ENCODE peak calls at places on chromosomes 16 and 17, in seven cellular contexts. One of them, this sample, is unnamed.
A peak's percentile ranks its signal among the peaks of the same experiment; 100 is the strongest.

GRCh38 chr16:50298075-50298460 is 31.7 kb downstream of the ADCY7 start:
- DNase-seq in left ventricle myocardium inferior: no peak
- DNase-seq in suprapubic skin: peak; percentile 33
- DNase-seq in endodermal cell: peak; percentile 39
- DNase-seq in DND-41: no peak
- DNase-seq in tibial nerve: no peak
- DNase-seq in OCI-LY7: no peak
- DNase-seq in this sample: no peak

GRCh38 chr16:67406628-67407027 is 9.6 kb downstream of the ZDHHC1 start:
- DNase-seq in left ventricle myocardium inferior: no peak
- DNase-seq in suprapubic skin: no peak
- DNase-seq in endodermal cell: no peak
- DNase-seq in DND-41: no peak
- DNase-seq in tibial nerve: peak; percentile 67
- DNase-seq in OCI-LY7: no peak
- DNase-seq in this sample: no peak

GRCh38 chr17:48910370-48910769 is 2.2 kb downstream of the UBE2Z start:
- DNase-seq in left ventricle myocardium inferior: no peak
- DNase-seq in suprapubic skin: no peak
- DNase-seq in endodermal cell: no peak
- DNase-seq in DND-41: no peak
- DNase-seq in tibial nerve: no peak
- DNase-seq in OCI-LY7: no peak
- DNase-seq in this sample: no peak

GRCh38 chr17:3740611-3741073 is 16.9 kb downstream of the HASPIN start:
- DNase-seq in left ventricle myocardium inferior: no peak
- DNase-seq in suprapubic skin: no peak
- DNase-seq in endodermal cell: peak; percentile 70
- DNase-seq in DND-41: peak; percentile 94
- DNase-seq in tibial nerve: no peak
- DNase-seq in OCI-LY7: no peak
- DNase-seq in this sample: no peak

GRCh38 chr16:1579214-1579613 is 32.7 kb downstream of the IFT140 start:
- DNase-seq in left ventricle myocardium inferior: no peak
- DNase-seq in suprapubic skin: no peak
- DNase-seq in endodermal cell: no peak
- DNase-seq in DND-41: no peak
- DNase-seq in tibial nerve: no peak
- DNase-seq in OCI-LY7: no peak
- DNase-seq in this sample: no peak

GRCh38 chr17:57984226-57984890 is 3.7 kb downstream of the VEZF1 start:
- DNase-seq in left ventricle myocardium inferior: no peak
- DNase-seq in suprapubic skin: no peak
- DNase-seq in endodermal cell: no peak
- DNase-seq in DND-41: no peak
- DNase-seq in tibial nerve: no peak
- DNase-seq in OCI-LY7: no peak
- DNase-seq in this sample: no peak

GRCh38 chr16:2585651-2586081 is 47.8 kb downstream of the PDPK1 start:
- DNase-seq in left ventricle myocardium inferior: no peak
- DNase-seq in suprapubic skin: no peak
- DNase-seq in endodermal cell: no peak
- DNase-seq in DND-41: no peak
- DNase-seq in tibial nerve: no peak
- DNase-seq in OCI-LY7: no peak
- DNase-seq in this sample: no peak

GRCh38 chr16:1823821-1824220 is 2.8 kb downstream of the HAGH start:
- DNase-seq in left ventricle myocardium inferior: peak; percentile 41
- DNase-seq in suprapubic skin: no peak
- DNase-seq in endodermal cell: peak; percentile 84
- DNase-seq in DND-41: peak; percentile 22
- DNase-seq in tibial nerve: no peak
- DNase-seq in OCI-LY7: peak; percentile 66
- DNase-seq in this sample: no peak

GRCh38 chr17:71709271-71709670 is 411.5 kb upstream of the SOX9 start:
- DNase-seq in left ventricle myocardium inferior: no peak
- DNase-seq in suprapubic skin: no peak
- DNase-seq in endodermal cell: no peak
- DNase-seq in DND-41: no peak
- DNase-seq in tibial nerve: no peak
- DNase-seq in OCI-LY7: no peak
- DNase-seq in this sample: no peak

GRCh38 chr17:48624544-48625501 is 1.3 kb downstream of the HOXB9 start:
- DNase-seq in left ventricle myocardium inferior: no peak
- DNase-seq in suprapubic skin: no peak
- DNase-seq in endodermal cell: peak; percentile 87
- DNase-seq in DND-41: no peak
- DNase-seq in tibial nerve: no peak
- DNase-seq in OCI-LY7: no peak
- DNase-seq in this sample: no peak

GRCh38 chr17:67431210-67432015 is 54.3 kb downstream of the PITPNC1 start:
- DNase-seq in left ventricle myocardium inferior: no peak
- DNase-seq in suprapubic skin: no peak
- DNase-seq in endodermal cell: no peak
- DNase-seq in DND-41: no peak
- DNase-seq in tibial nerve: no peak
- DNase-seq in OCI-LY7: no peak
- DNase-seq in this sample: no peak

GRCh38 chr17:83103938-83104311 is 24.5 kb downstream of the METRNL start:
- DNase-seq in left ventricle myocardium inferior: no peak
- DNase-seq in suprapubic skin: no peak
- DNase-seq in endodermal cell: no peak
- DNase-seq in DND-41: no peak
- DNase-seq in tibial nerve: no peak
- DNase-seq in OCI-LY7: no peak
- DNase-seq in this sample: no peak

GRCh38 chr16:81212830-81213465 is 25.5 kb upstream of the BCO1 start:
- DNase-seq in left ventricle myocardium inferior: no peak
- DNase-seq in suprapubic skin: no peak
- DNase-seq in endodermal cell: peak; percentile 63
- DNase-seq in DND-41: no peak
- DNase-seq in tibial nerve: no peak
- DNase-seq in OCI-LY7: no peak
- DNase-seq in this sample: no peak

GRCh38 chr17:37466471-37466870 is 23.2 kb upstream of the DUSP14 start:
- DNase-seq in left ventricle myocardium inferior: no peak
- DNase-seq in suprapubic skin: no peak
- DNase-seq in endodermal cell: no peak
- DNase-seq in DND-41: no peak
- DNase-seq in tibial nerve: no peak
- DNase-seq in OCI-LY7: no peak
- DNase-seq in this sample: no peak

GRCh38 chr16:89018605-89019158 is 41.7 kb upstream of the CBFA2T3 start:
- DNase-seq in left ventricle myocardium inferior: peak; percentile 7
- DNase-seq in suprapubic skin: no peak
- DNase-seq in endodermal cell: peak; percentile 43
- DNase-seq in DND-41: no peak
- DNase-seq in tibial nerve: no peak
- DNase-seq in OCI-LY7: no peak
- DNase-seq in this sample: no peak

GRCh38 chr16:48180868-48181480 is 25.2 kb upstream of the ABCC12 start:
- DNase-seq in left ventricle myocardium inferior: no peak
- DNase-seq in suprapubic skin: no peak
- DNase-seq in endodermal cell: no peak
- DNase-seq in DND-41: no peak
- DNase-seq in tibial nerve: no peak
- DNase-seq in OCI-LY7: no peak
- DNase-seq in this sample: no peak

GRCh38 chr17:57004944-57005579 is 27.1 kb downstream of the SCPEP1 start:
- DNase-seq in left ventricle myocardium inferior: no peak
- DNase-seq in suprapubic skin: no peak
- DNase-seq in endodermal cell: peak; percentile 67
- DNase-seq in DND-41: no peak
- DNase-seq in tibial nerve: no peak
- DNase-seq in OCI-LY7: peak; percentile 94
- DNase-seq in this sample: no peak

GRCh38 chr17:56656961-56657360 is 63.5 kb downstream of the NOG start:
- DNase-seq in left ventricle myocardium inferior: no peak
- DNase-seq in suprapubic skin: no peak
- DNase-seq in endodermal cell: no peak
- DNase-seq in DND-41: no peak
- DNase-seq in tibial nerve: no peak
- DNase-seq in OCI-LY7: no peak
- DNase-seq in this sample: no peak

GRCh38 chr17:78132086-78132676 is 1.6 kb downstream of the TMC8 start:
- DNase-seq in left ventricle myocardium inferior: no peak
- DNase-seq in suprapubic skin: peak; percentile 78
- DNase-seq in endodermal cell: peak; percentile 90
- DNase-seq in DND-41: peak; percentile 71
- DNase-seq in tibial nerve: no peak
- DNase-seq in OCI-LY7: peak; percentile 80
- DNase-seq in this sample: no peak

GRCh38 chr16:85391175-85391707 is 221.9 kb upstream of the GSE1 start:
- DNase-seq in left ventricle myocardium inferior: no peak
- DNase-seq in suprapubic skin: no peak
- DNase-seq in endodermal cell: no peak
- DNase-seq in DND-41: no peak
- DNase-seq in tibial nerve: no peak
- DNase-seq in OCI-LY7: no peak
- DNase-seq in this sample: no peak

GRCh38 chr17:3773966-3774365 is 27.0 kb downstream of the ITGAE start:
- DNase-seq in left ventricle myocardium inferior: no peak
- DNase-seq in suprapubic skin: no peak
- DNase-seq in endodermal cell: no peak
- DNase-seq in DND-41: no peak
- DNase-seq in tibial nerve: no peak
- DNase-seq in OCI-LY7: no peak
- DNase-seq in this sample: no peak

GRCh38 chr17:2262146-2262587 is 41.4 kb downstream of the SMG6 start:
- DNase-seq in left ventricle myocardium inferior: no peak
- DNase-seq in suprapubic skin: no peak
- DNase-seq in endodermal cell: no peak
- DNase-seq in DND-41: no peak
- DNase-seq in tibial nerve: no peak
- DNase-seq in OCI-LY7: no peak
- DNase-seq in this sample: no peak

GRCh38 chr17:20259668-20260067 is 207.7 kb downstream of the LGALS9B start:
- DNase-seq in left ventricle myocardium inferior: no peak
- DNase-seq in suprapubic skin: no peak
- DNase-seq in endodermal cell: no peak
- DNase-seq in DND-41: no peak
- DNase-seq in tibial nerve: no peak
- DNase-seq in OCI-LY7: no peak
- DNase-seq in this sample: no peak

GRCh38 chr16:81403601-81404391 is 40.8 kb upstream of the CMIP start:
- DNase-seq in left ventricle myocardium inferior: peak; percentile 86
- DNase-seq in suprapubic skin: peak; percentile 89
- DNase-seq in endodermal cell: peak; percentile 98
- DNase-seq in DND-41: peak; percentile 80
- DNase-seq in tibial nerve: peak; percentile 88
- DNase-seq in OCI-LY7: peak; percentile 86
- DNase-seq in this sample: no peak

GRCh38 chr16:87895641-87896141 is 26.4 kb upstream of the SLC7A5 start:
- DNase-seq in left ventricle myocardium inferior: no peak
- DNase-seq in suprapubic skin: no peak
- DNase-seq in endodermal cell: no peak
- DNase-seq in DND-41: peak; percentile 83
- DNase-seq in tibial nerve: no peak
- DNase-seq in OCI-LY7: peak; percentile 19
- DNase-seq in this sample: no peak

DNA sequence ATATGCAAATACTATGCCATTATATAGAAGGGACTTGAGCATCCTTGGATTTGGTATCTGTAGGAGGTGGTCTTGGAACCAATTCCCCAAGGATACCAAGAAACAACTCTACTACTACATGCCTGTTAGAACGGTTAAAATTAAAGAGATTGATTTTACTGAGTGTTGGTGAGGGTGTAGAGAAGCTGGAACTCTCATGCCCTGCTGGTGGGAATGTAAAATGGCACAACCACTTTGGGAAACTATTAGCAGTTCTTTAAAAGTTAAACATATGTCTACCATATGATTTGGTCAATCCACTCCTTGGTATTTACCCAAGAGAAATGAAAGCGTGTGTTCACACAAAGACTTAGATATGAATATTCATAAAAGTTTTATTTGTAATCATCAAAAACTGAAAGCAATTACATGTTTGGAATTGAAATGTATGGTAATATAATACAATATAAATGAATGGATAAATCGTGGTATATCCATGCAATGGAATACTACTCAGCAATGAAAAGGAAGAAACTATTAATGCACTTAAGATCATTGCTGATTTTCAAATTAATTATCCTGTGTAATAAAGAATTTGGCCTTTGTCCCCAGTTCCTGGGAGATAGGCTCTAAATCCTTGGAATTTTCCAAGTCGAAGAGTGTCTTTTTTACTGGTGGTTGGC is 7.8 kb downstream of the MFSD6L start:
- DNase-seq in left ventricle myocardium inferior: no peak
- DNase-seq in suprapubic skin: no peak
- DNase-seq in endodermal cell: no peak
- DNase-seq in DND-41: no peak
- DNase-seq in tibial nerve: no peak
- DNase-seq in OCI-LY7: no peak
- DNase-seq in this sample: no peak
- TF ChIP-seq CTCF in left ventricle myocardium inferior: no peak
- TF ChIP-seq CTCF in suprapubic skin: no peak
- TF ChIP-seq CTCF in endodermal cell: peak; percentile 73
- TF ChIP-seq CTCF in DND-41: no peak
- TF ChIP-seq CTCF in tibial nerve: no peak
- TF ChIP-seq CTCF in OCI-LY7: peak; percentile 12
- TF ChIP-seq CTCF in this sample: no peak

GRCh38 chr16:46790599-46791270 is 40.2 kb downstream of the C16orf87 start:
- DNase-seq in left ventricle myocardium inferior: no peak
- DNase-seq in suprapubic skin: no peak
- DNase-seq in endodermal cell: no peak
- DNase-seq in DND-41: no peak
- DNase-seq in tibial nerve: no peak
- DNase-seq in OCI-LY7: no peak
- DNase-seq in this sample: no peak
- H3K4me1 ChIP-seq in left ventricle myocardium inferior: peaks cover 28% of the 10 kb centered on the region
- H3K4me1 ChIP-seq in suprapubic skin: peaks cover 6% of the 10 kb centered on the region
- H3K4me1 ChIP-seq in endodermal cell: no peaks in the 10 kb centered on the region
- H3K4me1 ChIP-seq in DND-41: no peaks in the 10 kb centered on the region
- H3K4me1 ChIP-seq in tibial nerve: no peaks in the 10 kb centered on the region
- H3K4me1 ChIP-seq in OCI-LY7: peaks cover 43% of the 10 kb centered on the region
- H3K4me1 ChIP-seq in this sample: peaks cover 7% of the 10 kb centered on the region

GRCh38 chr17:17952691-17953090 is 19.5 kb downstream of the TOM1L2 start:
- DNase-seq in left ventricle myocardium inferior: no peak
- DNase-seq in suprapubic skin: no peak
- DNase-seq in endodermal cell: peak; percentile 79
- DNase-seq in DND-41: no peak
- DNase-seq in tibial nerve: no peak
- DNase-seq in OCI-LY7: no peak
- DNase-seq in this sample: no peak
- TF ChIP-seq CTCF in left ventricle myocardium inferior: no peak
- TF ChIP-seq CTCF in suprapubic skin: no peak
- TF ChIP-seq CTCF in endodermal cell: peak; percentile 62
- TF ChIP-seq CTCF in DND-41: peak; percentile 13
- TF ChIP-seq CTCF in tibial nerve: no peak
- TF ChIP-seq CTCF in OCI-LY7: peak; percentile 17
- TF ChIP-seq CTCF in this sample: no peak

DNA sequence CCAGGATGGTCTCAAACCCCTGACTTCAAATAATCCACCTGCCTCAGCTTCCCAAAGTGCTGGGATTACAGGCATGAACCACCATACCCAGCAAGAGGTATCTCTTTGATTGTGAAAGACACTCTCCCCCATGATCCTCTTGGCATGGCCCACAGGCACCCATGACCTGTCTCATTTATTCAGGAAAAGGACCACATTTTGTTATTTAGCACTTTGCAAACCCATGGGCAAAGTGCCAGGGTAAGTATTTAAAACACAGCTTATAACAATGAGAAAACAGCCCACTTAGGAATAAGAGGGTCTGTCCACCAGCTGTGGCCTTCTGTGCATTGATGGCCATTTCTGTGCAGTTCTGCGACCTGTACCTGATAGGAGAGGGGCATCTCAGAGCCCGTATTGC is 12.8 kb upstream of the AKTIP start:
- DNase-seq in left ventricle myocardium inferior: no peak
- DNase-seq in suprapubic skin: peak; percentile 17
- DNase-seq in endodermal cell: no peak
- DNase-seq in DND-41: no peak
- DNase-seq in tibial nerve: no peak
- DNase-seq in OCI-LY7: no peak
- DNase-seq in this sample: no peak
- H3K4me1 ChIP-seq in left ventricle myocardium inferior: peaks cover 37% of the 10 kb centered on the region
- H3K4me1 ChIP-seq in suprapubic skin: peaks cover 7% of the 10 kb centered on the region
- H3K4me1 ChIP-seq in endodermal cell: peaks cover 5% of the 10 kb centered on the region
- H3K4me1 ChIP-seq in DND-41: peaks cover 47% of the 10 kb centered on the region
- H3K4me1 ChIP-seq in tibial nerve: no peaks in the 10 kb centered on the region
- H3K4me1 ChIP-seq in OCI-LY7: peaks cover 17% of the 10 kb centered on the region
- H3K4me1 ChIP-seq in this sample: no peaks in the 10 kb centered on the region

This sample was measured in vagina.